ENCODE peak calls at places on chromosomes 16 and 17, in six cellular contexts. K is K562, L is H1, G is GM12891, I is GM12878, S is HepG2. H is an unnamed sample.

GRCh38 chr17:57667461-57667923 is 77.6 kb downstream of the CCDC182 start:
- DNase-seq in I (no peak), S (no peak), K (no peak), G (no peak), L (peak), H (no peak)

GRCh38 chr16:58094026-58094425 is 35.2 kb downstream of the CFAP20 start:
- DNase-seq in S (no peak), G (no peak), I (no peak), L (no peak), K (no peak), H (no peak)

GRCh38 chr17:48636177-48637018 is 10.2 kb upstream of the HOXB9 start:
- DNase-seq in S (peak), L (peak), K (peak), G (peak), I (no peak), H (peak)

GRCh38 chr16:66357523-66357928 is 9.0 kb upstream of the CDH5 start:
- DNase-seq in G (no peak), L (no peak), I (no peak), S (peak), K (peak), H (no peak)

GRCh38 chr17:35900693-35901487 is 20.7 kb upstream of the CCL5 start:
- DNase-seq in L (no peak), G (no peak), I (no peak), K (no peak), S (no peak), H (no peak)

GRCh38 chr16:10447289-10447688 is 61.4 kb downstream of the ATF7IP2 start:
- DNase-seq in K (no peak), G (no peak), S (no peak), I (no peak), L (no peak), H (no peak)

GRCh38 chr17:79997004-79997673 is 38.5 kb downstream of the TBC1D16 start:
- DNase-seq in L (no peak), G (no peak), I (peak), K (no peak), S (no peak), H (no peak)

GRCh38 chr16:83920894-83921491 is 22.1 kb downstream of the MLYCD start:
- DNase-seq in L (no peak), G (no peak), I (no peak), S (no peak), K (no peak), H (no peak)

GRCh38 chr17:57085448-57086068 is 512 bp downstream of the AKAP1 start:
- DNase-seq in G (no peak), K (peak), I (no peak), L (peak), S (peak), H (peak)

GRCh38 chr17:13385481-13385907 is 216.2 kb downstream of the HS3ST3A1 start:
- DNase-seq in I (no peak), G (no peak), S (no peak), L (no peak), K (no peak), H (no peak)

GRCh38 chr16:24668481-24669001 is 60.9 kb upstream of the TNRC6A start:
- DNase-seq in S (no peak), K (no peak), I (no peak), G (no peak), L (no peak), H (no peak)

GRCh38 chr17:78494189-78494960 is 82.8 kb downstream of the DNAH17 start:
- DNase-seq in S (no peak), K (no peak), I (no peak), L (no peak), G (no peak), H (no peak)

GRCh38 chr16:74700206-74701040 is at the start of gene MLKL:
- DNase-seq in K (peak), S (peak), I (peak), L (no peak), G (no peak), H (peak)

GRCh38 chr16:79418588-79418987 is 181.9 kb downstream of the MAF start:
- DNase-seq in I (no peak), G (no peak), K (no peak), S (no peak), L (no peak), H (no peak)

GRCh38 chr16:72241930-72242329 is 70.0 kb upstream of the PMFBP1 start:
- DNase-seq in S (peak), L (no peak), K (peak), I (no peak), G (no peak), H (no peak)

GRCh38 chr16:72060405-72060804 is 2.6 kb upstream of the HPR start:
- DNase-seq in S (no peak), I (no peak), L (no peak), G (no peak), K (no peak), H (no peak)

GRCh38 chr16:69411064-69411985 is 13.1 kb upstream of the CYB5B start:
- DNase-seq in G (no peak), L (no peak), S (no peak), K (no peak), I (no peak), H (no peak)

GRCh38 chr17:73158133-73158532 is 6.7 kb upstream of the SSTR2 start:
- DNase-seq in S (no peak), I (no peak), L (no peak), K (no peak), G (no peak), H (no peak)

GRCh38 chr17:45019177-45019711 is 32.2 kb downstream of the DCAKD start:
- DNase-seq in K (peak), L (no peak), I (no peak), G (peak), S (no peak), H (peak)

GRCh38 chr17:45016237-45016636 is 35.2 kb downstream of the DCAKD start:
- DNase-seq in I (no peak), K (no peak), L (no peak), S (no peak), G (no peak), H (no peak)

GRCh38 chr17:45016823-45017222 is 34.6 kb downstream of the DCAKD start:
- DNase-seq in I (no peak), L (no peak), S (peak), K (no peak), G (no peak), H (no peak)

GRCh38 chr17:45020354-45021138 is 30.9 kb downstream of the DCAKD start:
- DNase-seq in I (no peak), S (no peak), G (no peak), K (no peak), L (peak), H (no peak)

GRCh38 chr17:45018514-45019176 is 32.8 kb downstream of the DCAKD start:
- DNase-seq in K (peak), L (no peak), I (no peak), G (no peak), S (no peak), H (no peak)
- TF ChIP-seq TAF1 in K (peak), L (no peak), I (no peak), G (no peak), S (no peak), H (peak)

GRCh38 chr16:118857-119256 is 19.6 kb downstream of the NPRL3 start:
- DNase-seq in S (no peak), K (no peak), I (no peak), L (no peak), G (no peak), H (no peak)

GRCh38 chr16:117381-118365 is 20.8 kb downstream of the NPRL3 start:
- DNase-seq in K (peak), L (peak), S (peak), G (peak), I (no peak), H (peak)

GRCh38 chr16:122342-122741 is 16.1 kb downstream of the NPRL3 start:
- DNase-seq in L (no peak), I (no peak), K (no peak), G (no peak), S (no peak), H (no peak)

GRCh38 chr16:116015-116414 is 22.5 kb downstream of the NPRL3 start:
- DNase-seq in I (no peak), K (no peak), L (no peak), G (no peak), S (no peak), H (no peak)

GRCh38 chr16:119835-120234 is 18.6 kb downstream of the NPRL3 start:
- DNase-seq in S (no peak), K (peak), G (no peak), L (no peak), I (no peak), H (no peak)
- TF ChIP-seq POLR2A in S (no peak), K (no peak), G (no peak), L (no peak), I (no peak), H (no peak)

GRCh38 chr17:82320956-82321927 is 3.8 kb upstream of the CD7 start:
- DNase-seq in S (no peak), K (peak), G (peak), L (peak), I (no peak), H (peak)
- TF ChIP-seq TAF1 in S (no peak), K (no peak), G (no peak), L (no peak), I (no peak), H (no peak)

GRCh38 chr16:81105946-81106345 is 9.8 kb upstream of the GCSH start:
- DNase-seq in G (no peak), I (no peak), K (no peak), L (no peak), S (no peak), H (no peak)
- TF ChIP-seq POLR2A in G (no peak), I (no peak), K (no peak), L (no peak), S (no peak), H (no peak)

DNA sequence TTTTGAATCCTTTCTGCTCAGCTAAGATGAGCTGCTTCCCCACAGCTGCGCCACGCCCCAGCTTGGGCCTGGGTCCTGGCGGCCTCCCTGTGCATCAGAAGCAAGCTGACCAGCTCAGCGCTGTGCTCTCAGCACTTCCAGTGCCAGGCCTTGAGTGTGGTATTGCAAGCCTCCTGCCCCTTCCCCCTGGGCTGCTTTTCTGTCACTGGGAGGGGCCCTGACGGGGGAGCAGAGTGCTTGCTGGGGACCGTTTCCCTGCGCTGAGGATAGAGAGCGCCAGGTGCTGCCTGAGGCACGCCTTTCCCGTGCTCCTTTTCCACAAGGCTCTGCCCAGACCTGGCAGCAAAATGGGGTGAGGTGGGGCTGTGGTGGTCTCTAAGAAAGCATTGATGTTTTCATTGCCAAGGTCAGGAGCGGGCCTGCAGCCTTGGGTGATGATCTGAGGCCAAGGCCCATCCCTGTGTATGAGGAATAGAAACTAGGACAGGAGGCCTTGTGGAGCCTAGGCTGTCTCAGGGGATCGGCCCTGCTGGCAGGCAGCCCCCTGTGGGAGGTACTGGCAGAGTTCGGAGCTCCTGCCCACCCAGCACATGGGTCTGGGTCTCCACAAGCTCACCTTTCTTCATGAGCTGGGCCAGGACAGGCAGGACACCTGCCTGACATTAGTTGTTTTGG is 29.7 kb downstream of the POLR3E start:
- DNase-seq in L (no peak), G (no peak), I (no peak), S (no peak), K (no peak), H (no peak)
- TF ChIP-seq TAF1 in L (no peak), G (no peak), I (no peak), S (peak), K (no peak), H (no peak)

GRCh38 chr17:17913695-17914332 is 58.4 kb downstream of the TOM1L2 start:
- DNase-seq in L (no peak), I (no peak), G (peak), S (peak), K (peak), H (no peak)
- TF ChIP-seq POLR2A in L (no peak), I (no peak), G (no peak), S (no peak), K (no peak), H (no peak)

GRCh38 chr17:81538651-81539570 is 10.7 kb downstream of the FSCN2 start:
- DNase-seq in S (no peak), G (no peak), K (no peak), I (no peak), L (no peak), H (no peak)

GRCh38 chr17:81536299-81537290 is 8.4 kb downstream of the FSCN2 start:
- DNase-seq in G (no peak), L (peak), S (no peak), I (no peak), K (no peak), H (no peak)

GRCh38 chr17:81535480-81536298 is 7.5 kb downstream of the FSCN2 start:
- DNase-seq in G (no peak), K (no peak), I (no peak), L (no peak), S (no peak), H (no peak)

GRCh38 chr17:81537856-81538555 is 9.8 kb downstream of the FSCN2 start:
- DNase-seq in S (no peak), G (no peak), I (no peak), L (no peak), K (no peak), H (no peak)

GRCh38 chr17:81537343-81537855 is 9.2 kb downstream of the FSCN2 start:
- DNase-seq in K (no peak), G (no peak), I (no peak), L (peak), S (no peak), H (peak)
- TF ChIP-seq TAF1 in K (no peak), G (no peak), I (no peak), L (no peak), S (no peak), H (no peak)

DNA sequence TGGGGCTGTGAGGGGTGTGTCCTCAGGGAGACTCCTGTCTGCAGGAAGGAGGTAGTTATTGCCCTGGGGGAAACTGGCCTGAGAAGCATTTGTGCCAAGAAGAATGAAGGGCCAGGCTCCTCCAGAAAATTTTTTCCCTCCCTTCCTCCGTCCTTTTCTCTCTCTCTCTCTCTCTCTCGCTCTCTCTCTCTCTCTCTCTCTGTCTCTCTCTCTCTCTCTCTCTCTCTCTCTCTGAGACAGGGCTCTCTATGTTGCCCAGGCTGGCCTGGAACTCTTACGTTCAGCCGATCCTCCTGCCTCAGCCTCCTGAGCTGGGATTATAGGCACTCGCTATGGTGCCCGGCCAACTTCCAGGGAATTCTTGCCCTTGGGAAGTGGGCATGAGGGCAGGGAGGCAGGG is 11.5 kb downstream of the CD300E start:
- DNase-seq in I (no peak), G (no peak), S (no peak), L (no peak), K (no peak), H (no peak)
- TF ChIP-seq POLR2A in I (no peak), G (no peak), S (no peak), L (no peak), K (no peak), H (no peak)

GRCh38 chr16:67406628-67407027 is 9.6 kb downstream of the ZDHHC1 start:
- DNase-seq in G (no peak), I (no peak), L (no peak), S (no peak), K (no peak), H (no peak)
- TF ChIP-seq TAF1 in G (no peak), I (no peak), L (no peak), S (no peak), K (no peak), H (no peak)

GRCh38 chr17:1627219-1627986 is 1.2 kb downstream of the SLC43A2 start:
- DNase-seq in S (no peak), G (no peak), K (peak), I (no peak), L (peak), H (peak)
- TF ChIP-seq POLR2A in S (no peak), G (no peak), K (no peak), I (peak), L (no peak), H (peak)

H was measured in GM12892.